ENCODE peak calls at places on chromosomes 1 and 21, in four cellular contexts. W is fibroblast of lung, C is adrenal gland, U is osteoblast. G is an unnamed sample. For H3K36me3 and H3K9me3, the result is how much of the 10 kb centered on the place peaks cover.

GRCh38 chr1:44777547-44777946 is 2.2 kb downstream of the RPS8 start:
- DNase-seq in W (no peak), C (no peak), U (no peak), G (no peak)

GRCh38 chr1:153538315-153538821 is 2.4 kb downstream of the S100A5 start:
- DNase-seq in W (no peak), C (no peak), U (no peak), G (no peak)

GRCh38 chr1:153345187-153346066 is 3.2 kb downstream of the PGLYRP4 start:
- DNase-seq in W (no peak), C (no peak), U (no peak), G (no peak)

GRCh38 chr1:214416417-214417212 is 134.8 kb downstream of the PTPN14 start:
- DNase-seq in W (peak), C (no peak), U (peak), G (no peak)

GRCh38 chr1:28091043-28091781 is 2.8 kb upstream of the EYA3 start:
- DNase-seq in W (peak), C (peak), U (peak), G (peak)

GRCh38 chr1:119544165-119544762 is 37.3 kb downstream of the HSD3B1 start:
- DNase-seq in W (no peak), C (peak), U (no peak), G (no peak)

GRCh38 chr1:235710665-235711064 is 61.1 kb upstream of the GNG4 start:
- DNase-seq in W (peak), C (no peak), U (no peak), G (no peak)

GRCh38 chr1:84757301-84757700 is 67.0 kb upstream of the SSX2IP start:
- DNase-seq in W (no peak), C (no peak), U (no peak), G (no peak)

GRCh38 chr1:213523781-213524398 is 463.9 kb upstream of the PROX1 start:
- DNase-seq in W (no peak), C (no peak), U (no peak), G (peak)

GRCh38 chr21:19810779-19811178 is 1187.4 kb upstream of the NCAM2 start:
- DNase-seq in W (peak), C (no peak), U (no peak), G (no peak)

GRCh38 chr1:166082601-166083000 is 84.2 kb downstream of the FAM78B start:
- DNase-seq in W (no peak), C (no peak), U (no peak), G (no peak)

GRCh38 chr1:153357076-153357852 is 390 bp upstream of the S100A9 start:
- DNase-seq in W (no peak), C (peak), U (peak), G (no peak)

GRCh38 chr1:46657775-46658174 is 10.4 kb downstream of the ATPAF1 start:
- DNase-seq in W (no peak), C (no peak), U (no peak), G (no peak)

GRCh38 chr1:236141447-236142357 is 637 bp upstream of the GPR137B start:
- DNase-seq in W (peak), C (no peak), U (peak), G (peak)

GRCh38 chr1:244012232-244012631 is 38.9 kb upstream of the ZBTB18 start:
- DNase-seq in W (peak), C (no peak), U (peak), G (peak)

GRCh38 chr1:150582371-150582770 is 3.0 kb upstream of the MCL1 start:
- DNase-seq in W (no peak), C (no peak), U (peak), G (no peak)

GRCh38 chr1:2046225-2046917 is 3.8 kb upstream of the PRKCZ start:
- DNase-seq in W (peak), C (peak), U (peak), G (no peak)

GRCh38 chr1:162110910-162111309 is 41.4 kb downstream of the NOS1AP start:
- DNase-seq in W (no peak), C (no peak), U (no peak), G (no peak)

GRCh38 chr1:16129921-16130543 is 25.8 kb downstream of the EPHA2 start:
- DNase-seq in W (no peak), C (no peak), U (peak), G (no peak)

GRCh38 chr1:218034464-218034863 is 250.6 kb upstream of the RRP15 start:
- DNase-seq in W (no peak), C (no peak), U (no peak), G (no peak)

GRCh38 chr1:241208910-241209414 is 148.0 kb downstream of the RGS7 start:
- DNase-seq in W (no peak), C (no peak), U (no peak), G (no peak)

GRCh38 chr1:213976665-213977485 is 10.9 kb upstream of the PROX1 start:
- DNase-seq in W (no peak), C (no peak), U (no peak), G (no peak)

GRCh38 chr1:48767957-48768510 is 8.7 kb downstream of the BEND5 start:
- DNase-seq in W (peak), C (no peak), U (no peak), G (no peak)

GRCh38 chr1:247291835-247292561 is 36.1 kb downstream of the VN1R5 start:
- DNase-seq in W (no peak), C (no peak), U (no peak), G (no peak)

GRCh38 chr1:102970496-102971078 is 137.7 kb downstream of the COL11A1 start:
- DNase-seq in W (peak), C (peak), U (peak), G (no peak)

GRCh38 chr1:184915463-184916080 is 58.7 kb downstream of the NIBAN1 start:
- DNase-seq in W (no peak), C (no peak), U (no peak), G (no peak)

GRCh38 chr1:40774266-40774998 is 9.2 kb upstream of the KCNQ4 start:
- DNase-seq in W (peak), C (peak), U (peak), G (no peak)

GRCh38 chr1:69737527-69738176 is 169.9 kb downstream of the LRRC7 start:
- DNase-seq in W (peak), C (peak), U (no peak), G (no peak)

GRCh38 chr1:90717665-90718410 is 736 bp upstream of the BARHL2 start:
- DNase-seq in W (peak), C (no peak), U (peak), G (peak)

GRCh38 chr1:167832693-167833092 is 81.2 kb downstream of the ADCY10 start:
- DNase-seq in W (no peak), C (no peak), U (no peak), G (no peak)

GRCh38 chr1:216221260-216221700 is 202.0 kb downstream of the USH2A start:
- DNase-seq in W (peak), C (peak), U (peak), G (peak)

GRCh38 chr1:168863647-168864234 is 134.7 kb upstream of the DPT start:
- DNase-seq in W (no peak), C (no peak), U (no peak), G (no peak)

GRCh38 chr21:39314155-39315027 is 959 bp upstream of the BRWD1 start:
- DNase-seq in W (peak), C (peak), U (peak), G (peak)

GRCh38 chr21:35050348-35051286 is 1.5 kb upstream of the RUNX1 start:
- DNase-seq in W (no peak), C (no peak), U (no peak), G (no peak)

GRCh38 chr1:230735447-230735846 is 11.7 kb upstream of the CAPN9 start:
- DNase-seq in W (no peak), C (no peak), U (no peak), G (no peak)

GRCh38 chr1:53585565-53585964 is 126.4 kb downstream of the DMRTB1 start:
- DNase-seq in W (no peak), C (no peak), U (no peak), G (no peak)

GRCh38 chr1:19582318-19582717 is 61.8 kb upstream of the NBL1 start:
- DNase-seq in W (no peak), C (peak), U (no peak), G (no peak)

GRCh38 chr1:147738739-147739476 is 21.5 kb downstream of the GJA5 start:
- DNase-seq in W (no peak), C (no peak), U (no peak), G (no peak)

GRCh38 chr1:99934801-99935200 is 35.0 kb upstream of the SLC35A3 start:
- DNase-seq in W (no peak), C (no peak), U (no peak), G (no peak)
- H3K36me3 ChIP-seq in W (under half), C (under half), U (under half), G (under half)

GRCh38 chr1:227576152-227576551 is 12.8 kb downstream of the ZNF678 start:
- DNase-seq in W (peak), C (no peak), U (no peak), G (no peak)

GRCh38 chr1:227572752-227573151 is 9.4 kb downstream of the ZNF678 start:
- DNase-seq in W (no peak), C (no peak), U (no peak), G (no peak)

GRCh38 chr1:227577500-227577899 is 14.1 kb downstream of the ZNF678 start:
- DNase-seq in W (no peak), C (no peak), U (no peak), G (no peak)

DNA sequence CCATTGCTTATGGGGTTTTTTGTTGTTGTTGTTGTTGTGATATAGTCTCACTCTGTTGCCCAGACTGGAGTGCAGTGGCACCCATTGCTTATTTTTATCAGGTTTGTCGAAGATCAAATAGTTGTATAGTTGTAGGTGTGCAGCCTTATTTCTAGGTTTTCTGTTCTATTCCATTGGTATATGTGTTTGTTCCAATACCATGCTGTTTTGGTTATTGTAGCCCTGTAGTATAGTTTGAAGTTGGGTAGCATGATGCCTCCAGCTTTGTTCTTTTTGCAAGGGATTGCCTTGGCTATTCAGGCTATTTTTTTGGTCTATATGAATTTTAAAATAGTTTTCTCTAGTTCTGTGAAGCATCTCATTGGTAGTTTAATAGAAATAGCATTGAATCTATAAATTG is 11.6 kb downstream of the ZNF678 start:
- DNase-seq in W (no peak), C (no peak), U (no peak), G (no peak)
- H3K9me3 ChIP-seq in W (under half), C (under half), U (under half), G (under half)

GRCh38 chr21:36692125-36692843 is 6.6 kb upstream of the SIM2 start:
- DNase-seq in W (no peak), C (no peak), U (peak), G (no peak)
- H3K36me3 ChIP-seq in W (under half), C (under half), U (under half), G (under half)

GRCh38 chr21:20822559-20823133 is 175.6 kb upstream of the NCAM2 start:
- DNase-seq in W (no peak), C (no peak), U (no peak), G (no peak)
- H3K9me3 ChIP-seq in W (under half), C (under half), U (under half), G (under half)

DNA sequence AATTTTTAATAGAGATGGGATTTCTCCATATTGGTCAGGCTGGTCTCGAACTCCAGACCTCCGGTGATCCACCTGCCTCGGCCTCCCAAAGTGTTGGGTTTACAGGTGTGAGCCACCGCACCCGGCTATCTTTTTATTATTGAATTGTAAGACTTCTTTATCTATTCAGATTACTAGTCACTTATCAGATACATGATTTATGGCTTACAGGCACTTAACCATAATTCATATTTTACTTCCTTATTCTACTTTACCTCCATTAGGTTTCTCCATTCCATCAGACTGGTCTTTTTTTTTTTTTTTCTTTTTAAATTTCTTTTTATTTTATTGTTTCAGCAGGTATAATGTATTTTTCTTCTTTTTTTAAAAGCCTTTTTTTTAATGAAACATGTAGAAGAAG is 4.4 kb downstream of the TMEM183A start:
- DNase-seq in W (no peak), C (no peak), U (no peak), G (no peak)
- H3K36me3 ChIP-seq in W (under half), C (under half), U (half or more), G (half or more)

GRCh38 chr1:239979469-239979868 is 112.2 kb upstream of the FMN2 start:
- DNase-seq in W (no peak), C (no peak), U (no peak), G (no peak)
- H3K9me3 ChIP-seq in W (under half), C (under half), U (under half), G (under half)

GRCh38 chr1:78651247-78651646 is 1.6 kb downstream of the IFI44 start:
- DNase-seq in W (peak), C (no peak), U (peak), G (peak)

GRCh38 chr1:78649628-78650027 is at the start of gene IFI44:
- DNase-seq in W (peak), C (peak), U (peak), G (peak)

GRCh38 chr1:78652019-78652560 is 2.5 kb downstream of the IFI44 start:
- DNase-seq in W (no peak), C (no peak), U (peak), G (peak)

GRCh38 chr1:78647238-78647637 is 2.4 kb upstream of the IFI44 start:
- DNase-seq in W (no peak), C (no peak), U (no peak), G (no peak)

DNA sequence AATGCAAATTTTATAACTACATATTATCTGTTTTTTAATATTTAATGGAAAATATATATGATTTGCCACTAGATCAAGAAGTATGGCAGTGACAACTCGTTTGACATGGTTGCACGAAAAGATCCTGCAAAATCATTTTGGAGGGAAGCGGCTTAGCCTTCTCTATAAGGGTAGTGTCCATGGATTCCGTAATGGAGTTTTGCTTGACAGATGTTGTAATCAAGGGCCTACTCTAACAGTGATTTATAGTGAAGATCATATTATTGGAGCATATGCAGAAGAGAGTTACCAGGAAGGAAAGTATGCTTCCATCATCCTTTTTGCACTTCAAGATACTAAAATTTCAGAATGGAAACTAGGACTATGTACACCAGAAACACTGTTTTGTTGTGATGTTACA is 483 bp downstream of the IFI44 start:
- DNase-seq in W (peak), C (no peak), U (no peak), G (no peak)
- H3K36me3 ChIP-seq in W (under half), C (under half), U (under half), G (under half)

G was measured in MG63.